ENCODE peak calls at places on chromosomes 3 and 15, in five cellular contexts. J is heart left ventricle, O is A549, P is HCT116, I is DND-41. S is an unnamed sample.

GRCh38 chr3:31565288-31565687 is 32.6 kb downstream of the STT3B start:
- DNase-seq in I (no peak), P (no peak), O (no peak), J (no peak), S (no peak)

GRCh38 chr15:51144021-51144532 is 49.4 kb upstream of the TNFAIP8L3 start:
- DNase-seq in O (peak), I (no peak), P (peak), J (no peak), S (peak)

GRCh38 chr3:196179380-196180308 is 31.6 kb downstream of the ZDHHC19 start:
- DNase-seq in P (no peak), I (peak), O (no peak), J (no peak), S (peak)

GRCh38 chr3:10706156-10707088 is 109.6 kb upstream of the SLC6A11 start:
- DNase-seq in P (no peak), I (no peak), J (no peak), O (no peak), S (no peak)

GRCh38 chr3:127371846-127372245 is 84.0 kb upstream of the PRR20G start:
- DNase-seq in O (no peak), J (no peak), P (no peak), I (no peak), S (no peak)

GRCh38 chr15:55694652-55695150 is 48.3 kb downstream of the PRTG start:
- DNase-seq in O (peak), J (no peak), P (no peak), I (no peak), S (no peak)

GRCh38 chr3:29764603-29765254 is 483.9 kb downstream of the RBMS3 start:
- DNase-seq in O (peak), I (no peak), J (peak), P (peak), S (peak)

GRCh38 chr3:50205719-50206276 is 727 bp downstream of the SLC38A3 start:
- DNase-seq in J (no peak), P (peak), I (no peak), O (no peak), S (no peak)

GRCh38 chr3:10602769-10603768 is 97.7 kb upstream of the ATP2B2 start:
- DNase-seq in P (no peak), O (no peak), I (peak), J (no peak), S (no peak)

GRCh38 chr15:58484794-58485600 is 53.2 kb downstream of the LIPC start:
- DNase-seq in P (no peak), O (no peak), J (no peak), I (peak), S (no peak)

GRCh38 chr15:101675015-101675414 is 22.8 kb upstream of the TM2D3 start:
- DNase-seq in P (no peak), I (no peak), O (peak), J (no peak), S (peak)

GRCh38 chr3:196966526-196967401 is 1.9 kb downstream of the PIGZ start:
- DNase-seq in P (no peak), I (no peak), J (no peak), O (no peak), S (no peak)

GRCh38 chr3:159786489-159787181 is 202.0 kb upstream of the IL12A start:
- DNase-seq in J (no peak), P (no peak), I (no peak), O (peak), S (no peak)

GRCh38 chr15:85603160-85603559 is 191.6 kb downstream of the KLHL25 start:
- DNase-seq in J (no peak), P (no peak), O (no peak), I (no peak), S (no peak)

GRCh38 chr3:183513046-183513706 is 42.3 kb downstream of the KLHL6 start:
- DNase-seq in I (no peak), O (no peak), P (no peak), J (no peak), S (no peak)

GRCh38 chr15:52370010-52370409 is 74.4 kb upstream of the MYO5C start:
- DNase-seq in I (no peak), J (no peak), P (no peak), O (no peak), S (no peak)

GRCh38 chr3:167302710-167303109 is 77.4 kb downstream of the ZBBX start:
- DNase-seq in J (no peak), O (no peak), I (no peak), P (no peak), S (no peak)

GRCh38 chr3:12143949-12144504 is 14.7 kb downstream of the TIMP4 start:
- DNase-seq in I (no peak), J (peak), P (no peak), O (no peak), S (peak)

GRCh38 chr3:172384836-172385235 is 63.4 kb downstream of the GHSR start:
- DNase-seq in J (no peak), P (no peak), I (no peak), O (no peak), S (no peak)

GRCh38 chr3:177331203-177331602 is 133.9 kb upstream of the TBL1XR1 start:
- DNase-seq in I (no peak), J (no peak), P (no peak), O (no peak), S (no peak)

GRCh38 chr3:52351762-52352055 is 35.6 kb downstream of the DNAH1 start:
- DNase-seq in P (no peak), J (no peak), O (no peak), I (no peak), S (no peak)

GRCh38 chr3:192652731-192653130 is 74.6 kb downstream of the FGF12 start:
- DNase-seq in O (no peak), P (no peak), I (no peak), J (no peak), S (no peak)

GRCh38 chr15:25767356-25768151 is 95.6 kb downstream of the ATP10A start:
- DNase-seq in O (no peak), J (no peak), I (no peak), P (no peak), S (no peak)

GRCh38 chr3:187352581-187353575 is 15.3 kb upstream of the RTP4 start:
- DNase-seq in I (no peak), O (peak), J (no peak), P (no peak), S (peak)

GRCh38 chr3:155079795-155080546 is at the start of gene MME:
- DNase-seq in I (peak), P (no peak), O (no peak), J (peak), S (peak)

GRCh38 chr3:119497824-119498187 is 541 bp upstream of the TIMMDC1 start:
- DNase-seq in P (no peak), O (peak), I (no peak), J (no peak), S (peak)

GRCh38 chr3:15280853-15281532 is 51.4 kb downstream of the SH3BP5 start:
- DNase-seq in J (no peak), O (no peak), I (no peak), P (no peak), S (no peak)

GRCh38 chr3:140113983-140114923 is 179.3 kb downstream of the CLSTN2 start:
- DNase-seq in I (no peak), J (no peak), O (no peak), P (no peak), S (no peak)

GRCh38 chr15:37104413-37105392 is 4.4 kb upstream of the MEIS2 start:
- DNase-seq in P (no peak), I (no peak), O (no peak), J (no peak), S (no peak)

GRCh38 chr3:33884204-33884561 is 85.8 kb downstream of the PDCD6IP start:
- DNase-seq in P (no peak), I (no peak), J (no peak), O (peak), S (peak)

GRCh38 chr15:48472756-48473155 is 141.5 kb downstream of the DUT start:
- DNase-seq in J (no peak), P (no peak), I (no peak), O (peak), S (peak)

GRCh38 chr3:159841766-159842165 is 146.9 kb upstream of the IL12A start:
- DNase-seq in I (no peak), J (no peak), P (no peak), O (no peak), S (no peak)

DNA sequence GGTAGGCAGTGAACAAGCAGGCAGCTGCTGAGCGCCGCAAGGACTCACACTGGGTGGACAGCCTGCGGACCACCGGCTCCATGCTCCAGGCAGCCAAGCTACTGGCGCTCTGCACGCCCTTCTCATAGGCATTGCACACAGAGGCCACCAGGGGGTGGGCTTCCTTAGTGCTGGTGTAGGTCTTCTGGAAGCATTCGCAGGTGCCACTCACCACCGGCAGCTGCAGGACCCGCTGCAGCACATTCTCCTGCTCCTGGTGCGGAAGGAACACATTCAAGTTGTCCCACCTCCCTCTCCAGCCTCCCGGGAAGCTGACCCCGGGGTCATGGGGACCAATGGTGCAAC is 6.0 kb downstream of the PLIN1 start:
- DNase-seq in O (peak), I (peak), P (peak), J (no peak), S (no peak)
- TF ChIP-seq CTCF in O (peak), I (peak), P (peak), J (peak), S (peak)

DNA sequence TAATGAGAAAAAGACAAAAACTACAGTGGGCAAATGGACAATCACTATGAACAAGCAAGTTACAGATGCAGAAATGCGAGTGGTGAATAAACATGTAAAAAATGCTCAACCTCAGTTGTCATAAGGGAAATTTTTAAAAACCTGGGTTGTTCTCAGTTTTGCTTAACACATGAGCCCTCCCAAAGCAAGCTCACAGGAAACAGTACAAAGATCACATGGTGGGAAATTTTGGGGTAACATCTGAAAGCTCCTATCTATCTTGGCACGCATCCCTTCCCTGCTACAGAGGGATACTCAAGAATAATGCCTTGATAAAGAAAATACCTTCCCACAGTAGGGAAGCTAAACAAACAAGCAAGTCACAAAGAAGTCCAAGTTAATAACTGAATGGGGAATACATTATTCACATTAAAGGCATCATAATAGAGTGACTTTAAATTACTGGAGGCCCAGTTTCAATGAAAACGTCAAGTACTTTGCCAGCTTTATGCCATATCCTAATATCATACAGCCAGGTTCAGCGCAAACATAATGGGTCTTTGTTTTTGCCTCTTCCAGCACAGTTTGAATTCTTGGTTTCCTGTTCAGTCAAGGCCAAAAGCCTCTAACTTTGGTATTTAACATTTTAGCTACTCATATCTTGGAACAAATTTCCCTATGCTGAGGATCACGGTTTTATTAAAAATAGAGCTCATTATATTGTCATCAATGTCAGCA is 269.5 kb downstream of the THRB start:
- DNase-seq in J (no peak), P (no peak), O (no peak), I (no peak), S (no peak)
- H3K4me3 ChIP-seq in J (no peak), P (no peak), O (no peak), I (no peak), S (no peak)

DNA sequence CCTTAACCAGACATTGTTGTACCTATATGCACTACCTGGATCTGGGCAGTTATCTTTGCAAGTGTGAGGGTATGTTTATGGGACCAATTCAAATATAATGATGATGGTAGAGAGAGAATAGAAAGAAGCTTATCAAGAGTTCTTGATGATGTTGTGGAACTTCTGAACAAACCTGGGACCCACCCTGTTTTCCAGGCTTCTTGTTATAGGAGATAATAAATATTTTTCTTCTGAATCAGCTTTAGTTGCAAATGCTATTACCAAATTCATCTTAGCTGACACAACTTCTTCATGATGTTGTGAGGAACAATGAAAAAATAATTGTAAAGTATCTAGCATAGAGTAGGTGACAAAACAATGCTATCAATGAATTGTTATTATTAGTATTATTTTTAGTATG is 43.6 kb upstream of the PTX3 start:
- DNase-seq in P (no peak), J (no peak), O (no peak), I (no peak), S (peak)
- TF ChIP-seq CTCF in P (no peak), J (no peak), O (no peak), I (no peak), S (no peak)

GRCh38 chr3:111541391-111541790 is 606 bp upstream of the CD96 start:
- DNase-seq in J (no peak), O (no peak), P (no peak), I (no peak), S (no peak)

GRCh38 chr3:111545349-111545748 is 3.4 kb downstream of the CD96 start:
- DNase-seq in O (no peak), P (no peak), I (no peak), J (no peak), S (no peak)

GRCh38 chr3:111538687-111539086 is 3.3 kb upstream of the CD96 start:
- DNase-seq in J (no peak), O (no peak), P (no peak), I (peak), S (no peak)

GRCh38 chr3:111539351-111540331 is 2.4 kb upstream of the CD96 start:
- DNase-seq in O (peak), J (peak), P (peak), I (peak), S (peak)

DNA sequence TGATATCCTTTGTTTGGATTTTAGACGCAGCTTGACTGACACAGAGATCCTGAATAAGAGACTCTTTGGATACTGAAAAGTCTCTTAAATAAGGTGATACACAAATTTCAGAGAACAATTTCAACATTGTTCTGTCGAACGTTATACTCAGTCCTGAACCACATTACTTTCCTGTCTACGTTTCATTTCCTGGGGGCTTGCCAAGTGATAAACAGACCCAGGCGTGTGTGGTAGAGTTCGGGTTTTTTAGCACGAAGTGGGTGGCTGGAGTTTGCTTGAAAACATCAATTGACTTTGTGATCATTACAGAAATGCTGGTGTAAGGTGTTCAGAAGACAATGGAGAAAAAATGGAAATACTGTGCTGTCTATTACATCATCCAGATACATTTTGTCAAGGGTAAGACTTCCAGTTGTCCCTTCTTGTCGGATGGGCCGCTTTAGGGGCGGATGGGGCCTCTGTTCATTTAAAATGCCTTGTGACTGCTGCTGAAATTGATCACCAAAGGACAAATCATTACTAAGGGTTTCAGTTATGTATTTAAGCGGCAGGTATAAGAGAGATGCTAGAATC is at the start of gene CD96:
- DNase-seq in P (no peak), J (no peak), I (peak), O (no peak), S (no peak)
- H3K4me3 ChIP-seq in P (no peak), J (no peak), I (peak), O (no peak), S (no peak)